ENCODE peak calls at places on chromosomes 5 and 9, in four cellular contexts. V is sigmoid colon, Y is uterus, P is psoas muscle. B is an unnamed sample.

GRCh38 chr5:1330146-1330846 is 14.6 kb downstream of the CLPTM1L start:
- DNase-seq in P (no peak), Y (no peak), V (peak; percentile 56), B (peak; percentile 75)

GRCh38 chr5:169701910-169702451 is 64.9 kb downstream of the DOCK2 start:
- DNase-seq in Y (no peak), V (no peak), P (no peak), B (no peak)

GRCh38 chr9:18981471-18982245 is 51.4 kb downstream of the SAXO1 start:
- DNase-seq in P (no peak), V (no peak), Y (peak; percentile 28), B (no peak)

GRCh38 chr5:83590966-83591365 is 119.4 kb downstream of the VCAN start:
- DNase-seq in P (no peak), Y (no peak), V (no peak), B (no peak)

GRCh38 chr5:133990396-133990795 is 14.4 kb downstream of the VDAC1 start:
- DNase-seq in Y (no peak), V (no peak), P (no peak), B (no peak)

GRCh38 chr9:121650220-121651013 is 1.0 kb upstream of the DAB2IP start:
- DNase-seq in V (peak; percentile 81), P (peak; percentile 72), Y (peak; percentile 78), B (peak; percentile 92)

GRCh38 chr9:130535818-130536521 is 43.4 kb upstream of the FUBP3 start:
- DNase-seq in V (no peak), P (no peak), Y (peak; percentile 58), B (no peak)

GRCh38 chr9:734831-735511 is 106.5 kb upstream of the DMRT1 start:
- DNase-seq in Y (peak; percentile 68), V (peak; percentile 84), P (no peak), B (no peak)

GRCh38 chr5:134438268-134438622 is 26.6 kb upstream of the CDKN2AIPNL start:
- DNase-seq in V (no peak), Y (no peak), P (peak; percentile 68), B (no peak)

GRCh38 chr5:10201223-10201868 is 48.3 kb downstream of the ATPSCKMT start:
- DNase-seq in P (no peak), Y (no peak), V (no peak), B (no peak)
- TF ChIP-seq CTCF in P (peak; percentile 4), Y (no peak), V (no peak), B (peak; percentile 48)

GRCh38 chr5:7805379-7805778 is 45.6 kb downstream of the CFAP90 start:
- DNase-seq in V (no peak), P (no peak), Y (no peak), B (no peak)
- TF ChIP-seq CTCF in V (no peak), P (no peak), Y (no peak), B (peak; percentile 54)

DNA sequence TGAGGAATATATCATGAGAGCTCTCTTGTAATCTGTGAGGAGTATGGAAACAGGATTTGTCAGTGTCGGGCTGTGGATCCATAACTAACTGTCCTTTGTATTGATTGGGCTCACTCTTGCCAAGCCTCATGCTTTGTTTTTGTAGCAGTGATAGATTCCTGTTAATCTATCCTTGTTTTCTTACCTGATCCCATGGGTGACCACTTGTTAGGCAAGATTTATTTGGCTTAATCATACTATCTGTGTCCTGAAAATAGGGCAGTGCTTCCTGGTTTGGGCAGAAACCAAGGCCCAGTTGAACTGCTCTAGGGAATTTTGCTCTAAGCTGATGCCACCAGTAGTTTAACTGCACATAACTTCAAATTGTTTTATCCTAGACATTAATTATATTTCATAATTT is 6.1 kb downstream of the NDFIP1 start:
- DNase-seq in V (no peak), P (no peak), Y (no peak), B (no peak)
- TF ChIP-seq CTCF in V (no peak), P (no peak), Y (no peak), B (no peak)

GRCh38 chr9:71806916-71807315 is 38.6 kb upstream of the CEMIP2 start:
- DNase-seq in Y (peak; percentile 22), V (peak; percentile 76), P (peak; percentile 68), B (no peak)
- TF ChIP-seq CTCF in Y (peak; percentile 76), V (peak; percentile 28), P (peak; percentile 94), B (peak; percentile 93)

DNA sequence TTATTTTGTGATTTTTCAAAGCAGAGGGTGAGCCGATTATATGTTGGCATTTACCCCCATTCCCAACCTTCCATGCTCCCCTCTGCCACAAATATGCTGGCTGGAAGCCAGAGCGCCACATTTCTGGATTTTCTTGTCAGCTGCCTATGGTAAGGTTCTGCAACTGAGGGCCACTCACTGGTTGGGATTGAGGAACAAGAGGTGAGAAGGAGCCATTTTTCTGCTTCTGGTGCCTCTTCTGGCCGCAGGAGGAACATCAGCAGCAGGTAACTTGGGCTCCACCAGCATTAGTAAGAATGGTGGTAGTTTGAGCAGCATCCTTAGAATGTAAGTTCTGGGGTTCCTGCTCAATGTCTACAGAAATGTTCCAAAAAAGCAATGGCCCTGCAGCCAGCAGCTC is 159.5 kb upstream of the MAST4 start:
- DNase-seq in V (no peak), P (no peak), Y (no peak), B (no peak)
- TF ChIP-seq CTCF in V (no peak), P (no peak), Y (no peak), B (peak; percentile 33)

DNA sequence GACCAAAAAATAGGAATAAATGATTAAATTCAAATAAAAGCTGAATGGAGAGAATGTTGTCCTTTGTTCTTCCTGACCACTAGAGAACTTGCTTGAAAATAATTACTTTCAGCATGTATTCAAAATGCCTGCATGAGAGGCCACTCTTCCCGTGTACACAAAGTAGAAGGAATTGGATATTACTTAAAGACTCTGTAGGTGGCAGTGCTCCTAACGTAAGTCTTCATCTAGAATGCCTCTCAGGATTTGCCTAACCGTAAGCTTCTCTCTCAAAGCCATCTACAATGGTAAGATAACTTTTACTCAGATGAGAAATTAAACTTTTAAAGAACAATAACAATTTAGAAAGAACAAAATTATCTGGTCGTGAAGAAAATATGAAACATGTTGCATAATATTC is 620.0 kb upstream of the CCNG1 start:
- DNase-seq in P (no peak), Y (no peak), V (no peak), B (no peak)
- TF ChIP-seq CTCF in P (no peak), Y (no peak), V (no peak), B (no peak)

B was measured in chondrocyte.